ENCODE peak calls at places on chromosomes 6 and 20, in seven cellular contexts. P is cardiac fibroblast; T is natural killer cell; V is tibial nerve; R is NCI-H2171; K is nucleus accumbens; G is activated T-helper 1 cell treated with anti-CD3 and anti-CD28 coated beads, Interleukin-12 subunit alpha, Interleukin-12 subunit beta, Interleukin-2, Interleukin-4 antibody, amounts not matched to agents 30 ng/mL and 10 ng/mL and 1 ng/mL, durations not matched to agents 14 hours and 24 hours and 36 hours. Z is an unnamed sample.

GRCh38 chr20:63835031-63835858 is 4.2 kb upstream of the ZBTB46 start:
- DNase-seq in K (peak; percentile 55), V (peak; percentile 89), T (no peak), R (peak; percentile 86), P (peak; percentile 97), G (no peak), Z (peak; percentile 88)

GRCh38 chr6:9914951-9915350 is 499.9 kb downstream of the TFAP2A start:
- DNase-seq in P (no peak), G (no peak), K (no peak), V (no peak), T (no peak), R (no peak), Z (no peak)

GRCh38 chr6:125924169-125924568 is 32.4 kb upstream of the HINT3 start:
- DNase-seq in G (no peak), R (no peak), V (no peak), P (peak; percentile 19), T (no peak), K (no peak), Z (no peak)

GRCh38 chr6:144055121-144055931 is 40.0 kb downstream of the SF3B5 start:
- DNase-seq in P (no peak), T (no peak), K (no peak), V (no peak), G (peak; percentile 37), R (no peak), Z (no peak)

GRCh38 chr20:21546355-21546754 is 32.5 kb upstream of the NKX2-2 start:
- DNase-seq in G (no peak), T (no peak), K (no peak), R (no peak), V (no peak), P (no peak), Z (no peak)

GRCh38 chr6:25414168-25414567 is 135.0 kb downstream of the CARMIL1 start:
- DNase-seq in K (no peak), P (peak; percentile 28), T (no peak), G (no peak), R (no peak), V (no peak), Z (no peak)

GRCh38 chr6:87100216-87100615 is 5.3 kb upstream of the CGA start:
- DNase-seq in T (no peak), R (no peak), G (no peak), K (no peak), V (no peak), P (no peak), Z (no peak)

GRCh38 chr6:51633424-51633823 is 454.0 kb downstream of the PKHD1 start:
- DNase-seq in G (no peak), R (no peak), V (no peak), P (no peak), K (no peak), T (no peak), Z (no peak)